ENCODE peak calls at places on chromosome 12, in six cellular contexts. One of them, this sample, is unnamed. For H3K4me1, the result is how much of the 10 kb centered on the place peaks cover.

GRCh38 chr12:50052544-50052943 is 4.9 kb upstream of the ASIC1 start:
- DNase-seq in neural progenitor cell: no peak
- DNase-seq in astrocyte: no peak
- DNase-seq in GM23248: no peak
- DNase-seq in fibroblast of lung: no peak
- DNase-seq in PC-3: no peak
- DNase-seq in this sample: no peak

GRCh38 chr12:100668939-100669536 is 95.6 kb downstream of the GAS2L3 start:
- DNase-seq in neural progenitor cell: peak
- DNase-seq in astrocyte: peak
- DNase-seq in GM23248: peak
- DNase-seq in fibroblast of lung: peak
- DNase-seq in PC-3: peak
- DNase-seq in this sample: peak

GRCh38 chr12:2183556-2184541 is 131.1 kb downstream of the CACNA1C start:
- DNase-seq in neural progenitor cell: peak
- DNase-seq in astrocyte: peak
- DNase-seq in GM23248: peak
- DNase-seq in fibroblast of lung: peak
- DNase-seq in PC-3: no peak
- DNase-seq in this sample: peak

GRCh38 chr12:96907681-96908163 is 665 bp downstream of the NEDD1 start:
- DNase-seq in neural progenitor cell: peak
- DNase-seq in astrocyte: peak
- DNase-seq in GM23248: peak
- DNase-seq in fibroblast of lung: peak
- DNase-seq in PC-3: no peak
- DNase-seq in this sample: peak

GRCh38 chr12:96487214-96487613 is 2.2 kb upstream of the CFAP54 start:
- DNase-seq in neural progenitor cell: no peak
- DNase-seq in astrocyte: peak
- DNase-seq in GM23248: peak
- DNase-seq in fibroblast of lung: peak
- DNase-seq in PC-3: peak
- DNase-seq in this sample: no peak

GRCh38 chr12:120402217-120402616 is 33.3 kb upstream of the MSI1 start:
- DNase-seq in neural progenitor cell: peak
- DNase-seq in astrocyte: peak
- DNase-seq in GM23248: no peak
- DNase-seq in fibroblast of lung: peak
- DNase-seq in PC-3: no peak
- DNase-seq in this sample: no peak

GRCh38 chr12:10395390-10395998 is 5.7 kb upstream of the KLRK1 start:
- DNase-seq in neural progenitor cell: no peak
- DNase-seq in astrocyte: peak
- DNase-seq in GM23248: peak
- DNase-seq in fibroblast of lung: peak
- DNase-seq in PC-3: peak
- DNase-seq in this sample: no peak

GRCh38 chr12:121522962-121523361 is 57.9 kb downstream of the KDM2B start:
- DNase-seq in neural progenitor cell: no peak
- DNase-seq in astrocyte: no peak
- DNase-seq in GM23248: no peak
- DNase-seq in fibroblast of lung: no peak
- DNase-seq in PC-3: no peak
- DNase-seq in this sample: no peak

GRCh38 chr12:52788111-52788875 is 7.6 kb downstream of the KRT3 start:
- DNase-seq in neural progenitor cell: no peak
- DNase-seq in astrocyte: no peak
- DNase-seq in GM23248: no peak
- DNase-seq in fibroblast of lung: no peak
- DNase-seq in PC-3: no peak
- DNase-seq in this sample: no peak

GRCh38 chr12:67456281-67456918 is 187.2 kb downstream of the CAND1 start:
- DNase-seq in neural progenitor cell: peak
- DNase-seq in astrocyte: peak
- DNase-seq in GM23248: peak
- DNase-seq in fibroblast of lung: peak
- DNase-seq in PC-3: peak
- DNase-seq in this sample: peak

GRCh38 chr12:43805149-43805856 is 814 bp downstream of the TWF1 start:
- DNase-seq in neural progenitor cell: peak
- DNase-seq in astrocyte: peak
- DNase-seq in GM23248: no peak
- DNase-seq in fibroblast of lung: peak
- DNase-seq in PC-3: no peak
- DNase-seq in this sample: peak

GRCh38 chr12:79690606-79691298 is at the start of gene PAWR:
- DNase-seq in neural progenitor cell: peak
- DNase-seq in astrocyte: peak
- DNase-seq in GM23248: peak
- DNase-seq in fibroblast of lung: peak
- DNase-seq in PC-3: peak
- DNase-seq in this sample: peak

GRCh38 chr12:130288201-130288600 is 49.5 kb upstream of the PIWIL1 start:
- DNase-seq in neural progenitor cell: no peak
- DNase-seq in astrocyte: no peak
- DNase-seq in GM23248: peak
- DNase-seq in fibroblast of lung: no peak
- DNase-seq in PC-3: no peak
- DNase-seq in this sample: no peak

GRCh38 chr12:12562016-12562483 is 613 bp downstream of the DUSP16 start:
- DNase-seq in neural progenitor cell: peak
- DNase-seq in astrocyte: no peak
- DNase-seq in GM23248: peak
- DNase-seq in fibroblast of lung: peak
- DNase-seq in PC-3: peak
- DNase-seq in this sample: peak

GRCh38 chr12:22759769-22760674 is 135.1 kb downstream of the ETNK1 start:
- DNase-seq in neural progenitor cell: no peak
- DNase-seq in astrocyte: no peak
- DNase-seq in GM23248: no peak
- DNase-seq in fibroblast of lung: no peak
- DNase-seq in PC-3: no peak
- DNase-seq in this sample: no peak

GRCh38 chr12:112573151-112573550 is 154.4 kb downstream of the PTPN11 start:
- DNase-seq in neural progenitor cell: no peak
- DNase-seq in astrocyte: no peak
- DNase-seq in GM23248: no peak
- DNase-seq in fibroblast of lung: no peak
- DNase-seq in PC-3: no peak
- DNase-seq in this sample: no peak
- H3K4me1 ChIP-seq in neural progenitor cell: under half
- H3K4me1 ChIP-seq in astrocyte: under half
- H3K4me1 ChIP-seq in GM23248: under half
- H3K4me1 ChIP-seq in fibroblast of lung: under half
- H3K4me1 ChIP-seq in PC-3: under half
- H3K4me1 ChIP-seq in this sample: under half

GRCh38 chr12:40647651-40648050 is 44.6 kb upstream of the CNTN1 start:
- DNase-seq in neural progenitor cell: no peak
- DNase-seq in astrocyte: peak
- DNase-seq in GM23248: peak
- DNase-seq in fibroblast of lung: peak
- DNase-seq in PC-3: peak
- DNase-seq in this sample: no peak
- TF ChIP-seq EZH2 in neural progenitor cell: no peak
- TF ChIP-seq EZH2 in astrocyte: no peak
- TF ChIP-seq EZH2 in GM23248: no peak
- TF ChIP-seq EZH2 in fibroblast of lung: no peak
- TF ChIP-seq EZH2 in PC-3: no peak
- TF ChIP-seq EZH2 in this sample: no peak

DNA sequence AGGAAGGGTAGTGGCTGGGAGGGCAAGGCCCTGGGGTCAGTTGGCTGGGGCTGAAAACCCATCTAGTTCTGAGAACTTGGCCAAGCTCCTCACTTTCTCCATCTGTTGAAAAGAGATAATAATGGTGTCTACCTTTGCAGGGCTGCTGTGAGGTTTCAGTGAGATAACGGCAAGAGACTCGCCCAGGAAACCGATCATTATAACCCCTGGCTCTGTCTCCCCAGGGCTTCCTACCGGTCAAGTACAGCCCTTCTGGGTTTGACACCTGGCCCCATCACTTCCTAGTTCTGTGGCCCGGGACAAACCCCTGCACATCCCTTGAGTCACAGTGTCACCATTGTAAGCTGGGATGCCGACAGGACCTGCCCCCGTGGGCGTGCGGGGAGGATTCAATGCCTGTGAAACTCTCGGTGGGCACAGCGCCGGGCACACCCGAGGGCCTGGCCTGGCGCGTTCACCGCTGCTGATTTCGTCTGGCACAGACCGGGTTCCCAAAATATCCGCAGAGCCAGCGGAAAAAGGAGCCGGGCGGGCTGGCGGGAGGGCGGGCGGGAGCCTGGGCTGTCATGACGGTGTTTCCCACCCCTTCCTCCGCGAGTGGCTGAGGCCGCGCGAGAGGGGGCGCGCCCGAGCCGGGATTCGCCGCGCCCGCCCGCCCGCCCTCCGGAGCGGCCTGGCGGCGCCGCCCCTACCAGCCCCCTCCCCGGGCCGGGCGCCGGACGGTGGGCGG is 4.5 kb downstream of the KMT5A start:
- DNase-seq in neural progenitor cell: peak
- DNase-seq in astrocyte: peak
- DNase-seq in GM23248: peak
- DNase-seq in fibroblast of lung: peak
- DNase-seq in PC-3: peak
- DNase-seq in this sample: peak
- H3K4me1 ChIP-seq in neural progenitor cell: under half
- H3K4me1 ChIP-seq in astrocyte: under half
- H3K4me1 ChIP-seq in GM23248: under half
- H3K4me1 ChIP-seq in fibroblast of lung: under half
- H3K4me1 ChIP-seq in PC-3: under half
- H3K4me1 ChIP-seq in this sample: under half

GRCh38 chr12:48185181-48185919 is 1.9 kb downstream of the CCDC184 start:
- DNase-seq in neural progenitor cell: peak
- DNase-seq in astrocyte: no peak
- DNase-seq in GM23248: peak
- DNase-seq in fibroblast of lung: no peak
- DNase-seq in PC-3: no peak
- DNase-seq in this sample: peak

GRCh38 chr12:48182659-48183058 is 785 bp upstream of the CCDC184 start:
- DNase-seq in neural progenitor cell: no peak
- DNase-seq in astrocyte: no peak
- DNase-seq in GM23248: peak
- DNase-seq in fibroblast of lung: no peak
- DNase-seq in PC-3: no peak
- DNase-seq in this sample: no peak

GRCh38 chr12:48184549-48184922 is 1.1 kb downstream of the CCDC184 start:
- DNase-seq in neural progenitor cell: peak
- DNase-seq in astrocyte: no peak
- DNase-seq in GM23248: peak
- DNase-seq in fibroblast of lung: no peak
- DNase-seq in PC-3: no peak
- DNase-seq in this sample: no peak

GRCh38 chr12:48183091-48183875 is at the start of gene CCDC184:
- DNase-seq in neural progenitor cell: peak
- DNase-seq in astrocyte: peak
- DNase-seq in GM23248: peak
- DNase-seq in fibroblast of lung: peak
- DNase-seq in PC-3: peak
- DNase-seq in this sample: peak

GRCh38 chr12:48183876-48184548 is 568 bp downstream of the CCDC184 start:
- DNase-seq in neural progenitor cell: peak
- DNase-seq in astrocyte: no peak
- DNase-seq in GM23248: no peak
- DNase-seq in fibroblast of lung: no peak
- DNase-seq in PC-3: no peak
- DNase-seq in this sample: no peak
- TF ChIP-seq EZH2 in neural progenitor cell: peak
- TF ChIP-seq EZH2 in astrocyte: peak
- TF ChIP-seq EZH2 in GM23248: no peak
- TF ChIP-seq EZH2 in fibroblast of lung: no peak
- TF ChIP-seq EZH2 in PC-3: no peak
- TF ChIP-seq EZH2 in this sample: no peak

GRCh38 chr12:47819902-47820630 is at the start of gene HDAC7:
- DNase-seq in neural progenitor cell: peak
- DNase-seq in astrocyte: peak
- DNase-seq in GM23248: peak
- DNase-seq in fibroblast of lung: peak
- DNase-seq in PC-3: peak
- DNase-seq in this sample: peak
- H3K4me1 ChIP-seq in neural progenitor cell: under half
- H3K4me1 ChIP-seq in astrocyte: under half
- H3K4me1 ChIP-seq in GM23248: half or more
- H3K4me1 ChIP-seq in fibroblast of lung: under half
- H3K4me1 ChIP-seq in PC-3: half or more
- H3K4me1 ChIP-seq in this sample: under half

This sample was measured in A673.